ENCODE peak calls at places on chromosomes 5 and 9, in ten cellular contexts. One of them, this sample, is unnamed.

GRCh38 chr9:38356851-38357250 is 35.7 kb upstream of the ALDH1B1 start:
- DNase-seq in lower lobe of right lung: no peak
- DNase-seq in neural crest cell: no peak
- DNase-seq in CD8-positive, alpha-beta T cell: no peak
- DNase-seq in HFFc6: no peak
- DNase-seq in foreskin fibroblast: no peak
- DNase-seq in neural progenitor cell: no peak
- DNase-seq in adrenal gland: no peak
- DNase-seq in WTC11: no peak
- DNase-seq in AG09309: no peak
- DNase-seq in this sample: no peak

GRCh38 chr5:115379622-115380344 is 83.3 kb upstream of the CCDC112 start:
- DNase-seq in adrenal gland: no peak
- DNase-seq in neural progenitor cell: no peak
- DNase-seq in AG09309: no peak
- DNase-seq in WTC11: no peak
- DNase-seq in HFFc6: no peak
- DNase-seq in lower lobe of right lung: no peak
- DNase-seq in CD8-positive, alpha-beta T cell: no peak
- DNase-seq in neural crest cell: no peak
- DNase-seq in foreskin fibroblast: no peak
- DNase-seq in this sample: no peak

GRCh38 chr5:151706906-151707305 is 20.2 kb upstream of the SPARC start:
- DNase-seq in HFFc6: peak
- DNase-seq in WTC11: no peak
- DNase-seq in foreskin fibroblast: no peak
- DNase-seq in adrenal gland: no peak
- DNase-seq in CD8-positive, alpha-beta T cell: no peak
- DNase-seq in neural crest cell: no peak
- DNase-seq in neural progenitor cell: no peak
- DNase-seq in AG09309: no peak
- DNase-seq in lower lobe of right lung: no peak
- DNase-seq in this sample: no peak

GRCh38 chr9:77673912-77674791 is 26.0 kb upstream of the GNA14 start:
- DNase-seq in adrenal gland: peak
- DNase-seq in WTC11: no peak
- DNase-seq in neural crest cell: no peak
- DNase-seq in AG09309: no peak
- DNase-seq in neural progenitor cell: no peak
- DNase-seq in HFFc6: no peak
- DNase-seq in foreskin fibroblast: no peak
- DNase-seq in CD8-positive, alpha-beta T cell: no peak
- DNase-seq in lower lobe of right lung: no peak
- DNase-seq in this sample: no peak

GRCh38 chr5:149041242-149041641 is 21.6 kb downstream of the SH3TC2 start:
- DNase-seq in CD8-positive, alpha-beta T cell: no peak
- DNase-seq in WTC11: no peak
- DNase-seq in adrenal gland: no peak
- DNase-seq in neural crest cell: no peak
- DNase-seq in HFFc6: no peak
- DNase-seq in foreskin fibroblast: no peak
- DNase-seq in AG09309: no peak
- DNase-seq in neural progenitor cell: peak
- DNase-seq in lower lobe of right lung: no peak
- DNase-seq in this sample: no peak

GRCh38 chr5:72412283-72413055 is 92.3 kb downstream of the PTCD2 start:
- DNase-seq in HFFc6: peak
- DNase-seq in neural progenitor cell: no peak
- DNase-seq in adrenal gland: no peak
- DNase-seq in lower lobe of right lung: no peak
- DNase-seq in foreskin fibroblast: no peak
- DNase-seq in neural crest cell: no peak
- DNase-seq in CD8-positive, alpha-beta T cell: no peak
- DNase-seq in AG09309: peak
- DNase-seq in WTC11: no peak
- DNase-seq in this sample: no peak

GRCh38 chr9:75229605-75230332 is 141.5 kb downstream of the OSTF1 start:
- DNase-seq in CD8-positive, alpha-beta T cell: no peak
- DNase-seq in neural progenitor cell: no peak
- DNase-seq in HFFc6: no peak
- DNase-seq in foreskin fibroblast: no peak
- DNase-seq in WTC11: no peak
- DNase-seq in adrenal gland: peak
- DNase-seq in neural crest cell: no peak
- DNase-seq in lower lobe of right lung: peak
- DNase-seq in AG09309: no peak
- DNase-seq in this sample: no peak

GRCh38 chr5:154223320-154223719 is 32.8 kb downstream of the GALNT10 start:
- DNase-seq in HFFc6: no peak
- DNase-seq in adrenal gland: no peak
- DNase-seq in neural progenitor cell: no peak
- DNase-seq in foreskin fibroblast: no peak
- DNase-seq in WTC11: no peak
- DNase-seq in neural crest cell: no peak
- DNase-seq in lower lobe of right lung: no peak
- DNase-seq in AG09309: no peak
- DNase-seq in CD8-positive, alpha-beta T cell: no peak
- DNase-seq in this sample: no peak

GRCh38 chr5:143316844-143317631 is 86.4 kb downstream of the NR3C1 start:
- DNase-seq in HFFc6: no peak
- DNase-seq in WTC11: no peak
- DNase-seq in lower lobe of right lung: no peak
- DNase-seq in CD8-positive, alpha-beta T cell: no peak
- DNase-seq in foreskin fibroblast: no peak
- DNase-seq in adrenal gland: peak
- DNase-seq in neural progenitor cell: no peak
- DNase-seq in AG09309: no peak
- DNase-seq in neural crest cell: no peak
- DNase-seq in this sample: no peak

GRCh38 chr9:107693620-107694326 is 204.2 kb upstream of the KLF4 start:
- DNase-seq in CD8-positive, alpha-beta T cell: no peak
- DNase-seq in WTC11: no peak
- DNase-seq in lower lobe of right lung: no peak
- DNase-seq in AG09309: no peak
- DNase-seq in foreskin fibroblast: no peak
- DNase-seq in adrenal gland: no peak
- DNase-seq in HFFc6: peak
- DNase-seq in neural progenitor cell: no peak
- DNase-seq in neural crest cell: no peak
- DNase-seq in this sample: no peak

GRCh38 chr5:10626473-10627013 is 62.7 kb downstream of the ANKRD33B start:
- DNase-seq in HFFc6: no peak
- DNase-seq in foreskin fibroblast: no peak
- DNase-seq in WTC11: no peak
- DNase-seq in neural progenitor cell: no peak
- DNase-seq in lower lobe of right lung: no peak
- DNase-seq in adrenal gland: no peak
- DNase-seq in neural crest cell: no peak
- DNase-seq in AG09309: no peak
- DNase-seq in CD8-positive, alpha-beta T cell: no peak
- DNase-seq in this sample: no peak

GRCh38 chr9:20322212-20322611 is 300.1 kb downstream of the MLLT3 start:
- DNase-seq in foreskin fibroblast: no peak
- DNase-seq in neural progenitor cell: no peak
- DNase-seq in WTC11: no peak
- DNase-seq in CD8-positive, alpha-beta T cell: no peak
- DNase-seq in neural crest cell: no peak
- DNase-seq in lower lobe of right lung: no peak
- DNase-seq in AG09309: no peak
- DNase-seq in adrenal gland: no peak
- DNase-seq in HFFc6: no peak
- DNase-seq in this sample: no peak

GRCh38 chr5:74394924-74395880 is 245.3 kb downstream of the ENC1 start:
- DNase-seq in HFFc6: no peak
- DNase-seq in CD8-positive, alpha-beta T cell: no peak
- DNase-seq in AG09309: no peak
- DNase-seq in WTC11: peak
- DNase-seq in neural crest cell: no peak
- DNase-seq in foreskin fibroblast: no peak
- DNase-seq in adrenal gland: no peak
- DNase-seq in lower lobe of right lung: no peak
- DNase-seq in neural progenitor cell: no peak
- DNase-seq in this sample: no peak

GRCh38 chr5:96141749-96142148 is 180.1 kb upstream of the ELL2 start:
- DNase-seq in HFFc6: peak
- DNase-seq in lower lobe of right lung: no peak
- DNase-seq in AG09309: peak
- DNase-seq in neural progenitor cell: no peak
- DNase-seq in foreskin fibroblast: peak
- DNase-seq in WTC11: no peak
- DNase-seq in adrenal gland: no peak
- DNase-seq in neural crest cell: no peak
- DNase-seq in CD8-positive, alpha-beta T cell: no peak
- DNase-seq in this sample: no peak

GRCh38 chr5:96144289-96144688 is 182.6 kb upstream of the ELL2 start:
- DNase-seq in CD8-positive, alpha-beta T cell: no peak
- DNase-seq in lower lobe of right lung: no peak
- DNase-seq in foreskin fibroblast: no peak
- DNase-seq in AG09309: no peak
- DNase-seq in neural progenitor cell: peak
- DNase-seq in WTC11: peak
- DNase-seq in HFFc6: no peak
- DNase-seq in adrenal gland: no peak
- DNase-seq in neural crest cell: no peak
- DNase-seq in this sample: no peak

GRCh38 chr5:96142786-96143434 is 181.3 kb upstream of the ELL2 start:
- DNase-seq in lower lobe of right lung: no peak
- DNase-seq in adrenal gland: no peak
- DNase-seq in HFFc6: peak
- DNase-seq in foreskin fibroblast: peak
- DNase-seq in neural crest cell: no peak
- DNase-seq in WTC11: no peak
- DNase-seq in neural progenitor cell: no peak
- DNase-seq in CD8-positive, alpha-beta T cell: no peak
- DNase-seq in AG09309: peak
- DNase-seq in this sample: no peak

GRCh38 chr5:96142184-96142781 is 180.6 kb upstream of the ELL2 start:
- DNase-seq in adrenal gland: no peak
- DNase-seq in foreskin fibroblast: no peak
- DNase-seq in CD8-positive, alpha-beta T cell: no peak
- DNase-seq in neural progenitor cell: no peak
- DNase-seq in lower lobe of right lung: no peak
- DNase-seq in HFFc6: no peak
- DNase-seq in AG09309: no peak
- DNase-seq in WTC11: no peak
- DNase-seq in neural crest cell: no peak
- DNase-seq in this sample: no peak

GRCh38 chr5:96143450-96143849 is 181.8 kb upstream of the ELL2 start:
- DNase-seq in neural crest cell: no peak
- DNase-seq in lower lobe of right lung: no peak
- DNase-seq in CD8-positive, alpha-beta T cell: no peak
- DNase-seq in adrenal gland: no peak
- DNase-seq in foreskin fibroblast: no peak
- DNase-seq in neural progenitor cell: no peak
- DNase-seq in AG09309: no peak
- DNase-seq in WTC11: no peak
- DNase-seq in HFFc6: peak
- DNase-seq in this sample: no peak
- TF ChIP-seq CTCF in neural crest cell: no peak
- TF ChIP-seq CTCF in lower lobe of right lung: no peak
- TF ChIP-seq CTCF in CD8-positive, alpha-beta T cell: no peak
- TF ChIP-seq CTCF in adrenal gland: no peak
- TF ChIP-seq CTCF in foreskin fibroblast: no peak
- TF ChIP-seq CTCF in neural progenitor cell: no peak
- TF ChIP-seq CTCF in AG09309: no peak
- TF ChIP-seq CTCF in WTC11: no peak
- TF ChIP-seq CTCF in HFFc6: no peak
- TF ChIP-seq CTCF in this sample: no peak

GRCh38 chr9:133160742-133161541 is 2.8 kb downstream of the GBGT1 start:
- DNase-seq in neural crest cell: peak
- DNase-seq in foreskin fibroblast: peak
- DNase-seq in lower lobe of right lung: peak
- DNase-seq in neural progenitor cell: peak
- DNase-seq in WTC11: peak
- DNase-seq in HFFc6: peak
- DNase-seq in CD8-positive, alpha-beta T cell: no peak
- DNase-seq in adrenal gland: peak
- DNase-seq in AG09309: no peak
- DNase-seq in this sample: no peak
- TF ChIP-seq CTCF in neural crest cell: peak
- TF ChIP-seq CTCF in foreskin fibroblast: peak
- TF ChIP-seq CTCF in lower lobe of right lung: peak
- TF ChIP-seq CTCF in neural progenitor cell: peak
- TF ChIP-seq CTCF in WTC11: peak
- TF ChIP-seq CTCF in HFFc6: peak
- TF ChIP-seq CTCF in CD8-positive, alpha-beta T cell: peak
- TF ChIP-seq CTCF in adrenal gland: peak
- TF ChIP-seq CTCF in AG09309: peak
- TF ChIP-seq CTCF in this sample: peak

GRCh38 chr5:128695791-128696520 is 157.9 kb upstream of the FBN2 start:
- DNase-seq in AG09309: peak
- DNase-seq in adrenal gland: no peak
- DNase-seq in CD8-positive, alpha-beta T cell: no peak
- DNase-seq in WTC11: peak
- DNase-seq in HFFc6: peak
- DNase-seq in neural progenitor cell: peak
- DNase-seq in foreskin fibroblast: peak
- DNase-seq in lower lobe of right lung: no peak
- DNase-seq in neural crest cell: no peak
- DNase-seq in this sample: no peak
- TF ChIP-seq CTCF in AG09309: peak
- TF ChIP-seq CTCF in adrenal gland: no peak
- TF ChIP-seq CTCF in CD8-positive, alpha-beta T cell: no peak
- TF ChIP-seq CTCF in WTC11: peak
- TF ChIP-seq CTCF in HFFc6: peak
- TF ChIP-seq CTCF in neural progenitor cell: peak
- TF ChIP-seq CTCF in foreskin fibroblast: peak
- TF ChIP-seq CTCF in lower lobe of right lung: no peak
- TF ChIP-seq CTCF in neural crest cell: peak
- TF ChIP-seq CTCF in this sample: no peak

DNA sequence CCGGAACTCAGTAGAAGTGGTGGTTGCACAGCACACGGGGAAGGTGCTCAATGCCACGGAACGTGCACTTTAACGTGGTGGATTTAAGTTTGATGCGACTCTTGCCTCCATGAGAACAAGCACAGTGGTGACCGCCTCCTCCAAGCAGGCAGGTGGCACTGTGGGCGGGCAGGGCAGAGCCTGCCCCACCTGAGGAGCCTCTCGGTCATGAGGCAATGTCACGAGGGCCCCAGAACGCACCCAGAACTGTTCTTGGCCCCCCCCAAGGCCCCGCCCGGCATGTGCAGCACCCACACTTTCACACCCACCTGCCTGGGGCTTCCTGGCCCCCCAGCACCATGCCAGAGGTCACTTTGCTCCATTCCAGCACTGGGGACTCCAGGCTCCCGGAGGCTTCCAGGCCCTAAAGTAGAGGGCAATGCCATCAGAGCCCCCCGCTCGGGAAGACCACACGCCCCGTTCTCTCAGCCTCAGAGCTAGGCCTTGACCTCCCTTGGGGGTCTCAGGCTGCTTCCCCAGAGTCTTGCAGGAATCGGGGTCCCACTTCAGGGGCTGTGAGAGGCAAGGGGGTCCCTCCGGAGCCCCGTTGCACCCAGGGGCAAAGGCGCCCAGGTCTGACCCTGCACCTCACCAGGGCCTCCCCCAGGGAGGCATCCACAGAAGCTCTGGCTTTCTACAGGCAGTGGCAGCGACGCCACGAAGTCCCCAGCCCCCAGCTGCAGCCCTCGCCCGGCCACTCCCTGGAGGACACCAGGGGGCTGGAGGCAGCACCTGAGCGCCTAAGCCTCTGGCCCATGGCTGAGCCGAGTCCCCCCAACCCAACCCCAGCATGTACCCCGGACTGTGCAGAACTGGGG is 14.0 kb downstream of the CCDC187 start:
- DNase-seq in neural progenitor cell: no peak
- DNase-seq in adrenal gland: no peak
- DNase-seq in CD8-positive, alpha-beta T cell: no peak
- DNase-seq in neural crest cell: no peak
- DNase-seq in WTC11: no peak
- DNase-seq in foreskin fibroblast: no peak
- DNase-seq in lower lobe of right lung: no peak
- DNase-seq in HFFc6: no peak
- DNase-seq in AG09309: no peak
- DNase-seq in this sample: no peak
- TF ChIP-seq CTCF in neural progenitor cell: no peak
- TF ChIP-seq CTCF in adrenal gland: no peak
- TF ChIP-seq CTCF in CD8-positive, alpha-beta T cell: no peak
- TF ChIP-seq CTCF in neural crest cell: no peak
- TF ChIP-seq CTCF in WTC11: no peak
- TF ChIP-seq CTCF in foreskin fibroblast: no peak
- TF ChIP-seq CTCF in lower lobe of right lung: no peak
- TF ChIP-seq CTCF in HFFc6: no peak
- TF ChIP-seq CTCF in AG09309: no peak
- TF ChIP-seq CTCF in this sample: no peak